ENCODE peak calls at places on chromosomes 3 and 15, in ten cellular contexts. One of them, this sample, is unnamed.

GRCh38 chr3:179330438-179330837 is 7.6 kb downstream of the ZNF639 start:
- DNase-seq in GOT3: no peak
- DNase-seq in Kasumi-1: no peak
- DNase-seq in AG10803: no peak
- DNase-seq in cardiac fibroblast: no peak
- DNase-seq in GM13977: no peak
- DNase-seq in GM19239: no peak
- DNase-seq in Daoy: no peak
- DNase-seq in A549: no peak
- DNase-seq in activated CD4-positive, alpha-beta T cell treated with anti-CD3 and anti-CD28 coated beads for 48 hours: no peak
- DNase-seq in this sample: no peak

GRCh38 chr3:189233225-189233858 is 61.6 kb downstream of the TPRG1 start:
- DNase-seq in GOT3: no peak
- DNase-seq in Kasumi-1: peak
- DNase-seq in AG10803: peak
- DNase-seq in cardiac fibroblast: peak
- DNase-seq in GM13977: no peak
- DNase-seq in GM19239: no peak
- DNase-seq in Daoy: peak
- DNase-seq in A549: peak
- DNase-seq in activated CD4-positive, alpha-beta T cell treated with anti-CD3 and anti-CD28 coated beads for 48 hours: peak
- DNase-seq in this sample: peak

GRCh38 chr3:55860040-55860439 is 372.9 kb upstream of the WNT5A start:
- DNase-seq in GOT3: no peak
- DNase-seq in Kasumi-1: no peak
- DNase-seq in AG10803: no peak
- DNase-seq in cardiac fibroblast: no peak
- DNase-seq in GM13977: no peak
- DNase-seq in GM19239: no peak
- DNase-seq in Daoy: no peak
- DNase-seq in A549: no peak
- DNase-seq in activated CD4-positive, alpha-beta T cell treated with anti-CD3 and anti-CD28 coated beads for 48 hours: no peak
- DNase-seq in this sample: no peak

GRCh38 chr3:122350814-122351418 is 25.9 kb downstream of the CSTA start:
- DNase-seq in GOT3: no peak
- DNase-seq in Kasumi-1: no peak
- DNase-seq in AG10803: peak
- DNase-seq in cardiac fibroblast: peak
- DNase-seq in GM13977: no peak
- DNase-seq in GM19239: no peak
- DNase-seq in Daoy: peak
- DNase-seq in A549: no peak
- DNase-seq in activated CD4-positive, alpha-beta T cell treated with anti-CD3 and anti-CD28 coated beads for 48 hours: peak
- DNase-seq in this sample: peak

GRCh38 chr15:48177875-48178611 is at the start of gene MYEF2:
- DNase-seq in GOT3: no peak
- DNase-seq in Kasumi-1: no peak
- DNase-seq in AG10803: peak
- DNase-seq in cardiac fibroblast: peak
- DNase-seq in GM13977: peak
- DNase-seq in GM19239: peak
- DNase-seq in Daoy: peak
- DNase-seq in A549: peak
- DNase-seq in activated CD4-positive, alpha-beta T cell treated with anti-CD3 and anti-CD28 coated beads for 48 hours: peak
- DNase-seq in this sample: peak

GRCh38 chr3:113409676-113410075 is 31.6 kb downstream of the CFAP44 start:
- DNase-seq in GOT3: no peak
- DNase-seq in Kasumi-1: no peak
- DNase-seq in AG10803: no peak
- DNase-seq in cardiac fibroblast: peak
- DNase-seq in GM13977: no peak
- DNase-seq in GM19239: no peak
- DNase-seq in Daoy: no peak
- DNase-seq in A549: no peak
- DNase-seq in activated CD4-positive, alpha-beta T cell treated with anti-CD3 and anti-CD28 coated beads for 48 hours: no peak
- DNase-seq in this sample: no peak

GRCh38 chr3:7504886-7505775 is 644.2 kb downstream of the GRM7 start:
- DNase-seq in GOT3: no peak
- DNase-seq in Kasumi-1: no peak
- DNase-seq in AG10803: no peak
- DNase-seq in cardiac fibroblast: peak
- DNase-seq in GM13977: no peak
- DNase-seq in GM19239: no peak
- DNase-seq in Daoy: peak
- DNase-seq in A549: peak
- DNase-seq in activated CD4-positive, alpha-beta T cell treated with anti-CD3 and anti-CD28 coated beads for 48 hours: no peak
- DNase-seq in this sample: peak

GRCh38 chr15:25406846-25407245 is 32.0 kb downstream of the UBE3A start:
- DNase-seq in GOT3: no peak
- DNase-seq in Kasumi-1: no peak
- DNase-seq in AG10803: no peak
- DNase-seq in cardiac fibroblast: no peak
- DNase-seq in GM13977: no peak
- DNase-seq in GM19239: no peak
- DNase-seq in Daoy: no peak
- DNase-seq in A549: no peak
- DNase-seq in activated CD4-positive, alpha-beta T cell treated with anti-CD3 and anti-CD28 coated beads for 48 hours: no peak
- DNase-seq in this sample: no peak